ENCODE peak calls at places on chromosomes 7 and 10, in seven cellular contexts. D is GM12865; W is mammary epithelial cell; G is mucosa of descending colon; K is AG04450; F is CD4-positive, alpha-beta T cell; R is epithelial cell of esophagus. X is an unnamed sample.
A peak's percentile ranks its signal among the peaks of the same experiment; 100 is the strongest.

GRCh38 chr7:111301891-111302290 is 211.0 kb downstream of the LRRN3 start:
- DNase-seq in G (no peak), W (no peak), D (no peak), R (peak; percentile 2), K (no peak), F (no peak), X (no peak)

GRCh38 chr10:17214991-17215781 is 12.9 kb upstream of the VIM start:
- DNase-seq in W (peak; percentile 48), K (peak; percentile 88), G (no peak), D (no peak), R (peak; percentile 81), F (no peak), X (no peak)

GRCh38 chr10:82378146-82378545 is 503.2 kb downstream of the NRG3 start:
- DNase-seq in W (peak; percentile 59), G (peak; percentile 11), K (no peak), D (no peak), F (no peak), R (peak; percentile 21), X (no peak)

GRCh38 chr10:70122742-70123141 is 9.9 kb downstream of the AIFM2 start:
- DNase-seq in D (no peak), R (no peak), W (no peak), F (no peak), K (no peak), G (no peak), X (no peak)

GRCh38 chr7:22430457-22430856 is 69.5 kb downstream of the STEAP1B start:
- DNase-seq in F (no peak), K (peak; percentile 20), D (no peak), G (no peak), R (peak; percentile 99), W (peak; percentile 97), X (no peak)

GRCh38 chr7:1662767-1663166 is 7.3 kb upstream of the ELFN1 start:
- DNase-seq in W (no peak), F (no peak), D (no peak), K (no peak), R (no peak), G (no peak), X (no peak)

GRCh38 chr7:124330741-124331407 is 298.0 kb upstream of the TMEM229A start:
- DNase-seq in D (no peak), R (no peak), W (no peak), F (no peak), G (no peak), K (no peak), X (no peak)

GRCh38 chr7:70557281-70557680 is 574.7 kb upstream of the GALNT17 start:
- DNase-seq in F (no peak), G (no peak), W (no peak), R (no peak), D (no peak), K (no peak), X (no peak)

GRCh38 chr7:148962823-148963582 is 65.3 kb downstream of the PDIA4 start:
- DNase-seq in W (peak; percentile 59), G (peak; percentile 79), R (peak; percentile 68), F (peak; percentile 52), D (peak; percentile 74), K (peak; percentile 44), X (peak; percentile 46)

GRCh38 chr7:107234436-107234835 is 65.6 kb downstream of the HBP1 start:
- DNase-seq in D (no peak), W (no peak), K (no peak), R (peak; percentile 58), G (no peak), F (no peak), X (no peak)

GRCh38 chr10:46236941-46237681 is 49.7 kb upstream of the ANTXRL start:
- DNase-seq in G (no peak), W (no peak), R (no peak), K (no peak), F (no peak), D (no peak), X (no peak)

GRCh38 chr10:77510695-77511094 is 126.9 kb downstream of the KCNMA1 start:
- DNase-seq in W (no peak), R (no peak), F (no peak), K (no peak), D (no peak), G (no peak), X (no peak)

GRCh38 chr10:89202033-89202425 is 5.1 kb downstream of the CH25H start:
- DNase-seq in G (no peak), F (no peak), D (no peak), K (no peak), R (peak; percentile 14), W (no peak), X (no peak)

GRCh38 chr10:43701295-43701694 is 52.6 kb upstream of the ZNF32 start:
- DNase-seq in F (no peak), R (no peak), K (no peak), G (no peak), D (no peak), W (no peak), X (no peak)

GRCh38 chr10:5762531-5762930 is 50.7 kb downstream of the GDI2 start:
- DNase-seq in K (no peak), D (no peak), R (no peak), G (no peak), F (no peak), W (no peak), X (no peak)

GRCh38 chr7:2523461-2523905 is 3.9 kb downstream of the LFNG start:
- DNase-seq in R (peak; percentile 88), W (peak; percentile 81), K (no peak), D (no peak), F (no peak), G (peak; percentile 73), X (no peak)

GRCh38 chr10:31709028-31709427 is 219.6 kb downstream of the ARHGAP12 start:
- DNase-seq in W (no peak), D (peak; percentile 56), K (no peak), F (no peak), R (no peak), G (no peak), X (no peak)

GRCh38 chr10:58152698-58153263 is 114.9 kb downstream of the IPMK start:
- DNase-seq in F (peak; percentile 2), D (peak; percentile 57), W (peak; percentile 52), R (peak; percentile 71), G (peak; percentile 79), K (peak; percentile 23), X (no peak)

GRCh38 chr10:73095479-73096021 is 1.1 kb downstream of the P4HA1 start:
- DNase-seq in G (peak; percentile 70), W (peak; percentile 53), K (peak; percentile 61), F (no peak), D (peak; percentile 71), R (peak; percentile 37), X (peak; percentile 27)

GRCh38 chr10:96832721-96833219 is 672 bp downstream of the LCOR start:
- DNase-seq in F (peak; percentile 80), R (peak; percentile 81), G (peak; percentile 92), W (peak; percentile 61), D (peak; percentile 93), K (no peak), X (peak; percentile 96)

GRCh38 chr7:19317461-19317860 is 172.2 kb upstream of the FERD3L start:
- DNase-seq in G (no peak), D (no peak), F (no peak), R (peak; percentile 11), K (no peak), W (no peak), X (no peak)

GRCh38 chr10:44703241-44704155 is 207.6 kb upstream of the TMEM72 start:
- DNase-seq in F (no peak), R (peak; percentile 17), K (no peak), D (no peak), G (no peak), W (no peak), X (no peak)

GRCh38 chr7:25843467-25843866 is 308.5 kb upstream of the NFE2L3 start:
- DNase-seq in G (no peak), W (no peak), F (no peak), R (no peak), K (no peak), D (no peak), X (no peak)
- TF ChIP-seq CTCF in G (no peak), W (no peak), F (no peak), R (no peak), K (no peak), D (no peak), X (no peak)

GRCh38 chr10:132118366-132118765 is 52.6 kb downstream of the JAKMIP3 start:
- DNase-seq in F (no peak), K (no peak), R (no peak), G (no peak), D (no peak), W (no peak), X (no peak)

GRCh38 chr10:132121511-132121830 is 55.7 kb downstream of the JAKMIP3 start:
- DNase-seq in W (no peak), F (no peak), D (no peak), G (no peak), R (no peak), K (no peak), X (no peak)

GRCh38 chr10:132122097-132122861 is 56.5 kb downstream of the JAKMIP3 start:
- DNase-seq in F (no peak), G (no peak), R (no peak), W (no peak), D (no peak), K (no peak), X (no peak)

GRCh38 chr10:132120734-132121510 is 55.2 kb downstream of the JAKMIP3 start:
- DNase-seq in G (no peak), F (no peak), R (no peak), K (no peak), W (no peak), D (no peak), X (no peak)

GRCh38 chr10:132120200-132120599 is 54.5 kb downstream of the JAKMIP3 start:
- DNase-seq in W (no peak), D (no peak), G (no peak), K (no peak), F (no peak), R (no peak), X (no peak)
- TF ChIP-seq CTCF in W (no peak), D (no peak), G (no peak), K (no peak), F (no peak), R (no peak), X (no peak)

GRCh38 chr7:81173766-81174281 is 255.0 kb upstream of the SEMA3C start:
- DNase-seq in R (peak; percentile 48), F (no peak), D (no peak), K (peak; percentile 53), W (peak; percentile 83), G (no peak), X (no peak)
- TF ChIP-seq CTCF in R (no peak), F (no peak), D (no peak), K (no peak), W (no peak), G (no peak), X (no peak)

GRCh38 chr10:71520042-71520441 is 123.3 kb downstream of the CDH23 start:
- DNase-seq in K (no peak), W (no peak), R (no peak), G (no peak), F (no peak), D (no peak), X (no peak)

GRCh38 chr10:71521504-71522290 is 125.0 kb downstream of the CDH23 start:
- DNase-seq in G (no peak), K (no peak), R (peak; percentile 58), W (peak; percentile 60), D (no peak), F (no peak), X (no peak)

GRCh38 chr10:71525102-71525501 is 128.4 kb downstream of the CDH23 start:
- DNase-seq in F (no peak), D (no peak), W (no peak), G (no peak), K (no peak), R (no peak), X (no peak)

GRCh38 chr10:71523756-71524155 is 127.0 kb downstream of the CDH23 start:
- DNase-seq in F (no peak), K (no peak), D (no peak), W (no peak), R (no peak), G (no peak), X (no peak)

GRCh38 chr10:71522438-71523144 is 125.9 kb downstream of the CDH23 start:
- DNase-seq in F (no peak), G (no peak), W (no peak), D (no peak), K (no peak), R (no peak), X (no peak)
- TF ChIP-seq CTCF in F (no peak), G (no peak), W (no peak), D (no peak), K (no peak), R (no peak), X (no peak)